ENCODE peak calls at places on chromosomes 6 and 20, in eight cellular contexts. One of them, this sample, is unnamed.

GRCh38 chr6:53673138-53673801 is 7.7 kb upstream of the KLHL31 start:
- ATAC-seq in upper lobe of left lung: peak
- ATAC-seq in mucosa of descending colon: no peak
- ATAC-seq in activated naive CD8-positive, alpha-beta T cell treated with anti-CD3 and anti-CD28 coated beads, Interleukin-2, amount 50 U/mL, for 24 hours: no peak
- ATAC-seq in T-cell: no peak
- ATAC-seq in left cardiac atrium: peak
- ATAC-seq in sciatic nerve: no peak
- ATAC-seq in WTC11: no peak
- ATAC-seq in this sample: no peak

GRCh38 chr6:4208158-4208557 is 72.8 kb upstream of the ECI2 start:
- ATAC-seq in activated naive CD8-positive, alpha-beta T cell treated with anti-CD3 and anti-CD28 coated beads, Interleukin-2, amount 50 U/mL, for 24 hours: no peak
- ATAC-seq in sciatic nerve: no peak
- ATAC-seq in T-cell: no peak
- ATAC-seq in left cardiac atrium: no peak
- ATAC-seq in upper lobe of left lung: no peak
- ATAC-seq in WTC11: no peak
- ATAC-seq in mucosa of descending colon: no peak
- ATAC-seq in this sample: no peak

GRCh38 chr6:33080127-33081089 is 4.6 kb downstream of the HLA-DPB1 start:
- ATAC-seq in left cardiac atrium: peak
- ATAC-seq in WTC11: peak
- ATAC-seq in activated naive CD8-positive, alpha-beta T cell treated with anti-CD3 and anti-CD28 coated beads, Interleukin-2, amount 50 U/mL, for 24 hours: no peak
- ATAC-seq in T-cell: no peak
- ATAC-seq in upper lobe of left lung: peak
- ATAC-seq in sciatic nerve: peak
- ATAC-seq in mucosa of descending colon: peak
- ATAC-seq in this sample: peak

GRCh38 chr6:16747232-16748027 is 13.8 kb downstream of the ATXN1 start:
- ATAC-seq in activated naive CD8-positive, alpha-beta T cell treated with anti-CD3 and anti-CD28 coated beads, Interleukin-2, amount 50 U/mL, for 24 hours: peak
- ATAC-seq in mucosa of descending colon: peak
- ATAC-seq in upper lobe of left lung: peak
- ATAC-seq in left cardiac atrium: peak
- ATAC-seq in sciatic nerve: peak
- ATAC-seq in T-cell: no peak
- ATAC-seq in WTC11: no peak
- ATAC-seq in this sample: no peak

GRCh38 chr20:43667341-43668132 is 623 bp downstream of the MYBL2 start:
- ATAC-seq in upper lobe of left lung: no peak
- ATAC-seq in WTC11: peak
- ATAC-seq in mucosa of descending colon: no peak
- ATAC-seq in sciatic nerve: no peak
- ATAC-seq in T-cell: no peak
- ATAC-seq in left cardiac atrium: no peak
- ATAC-seq in activated naive CD8-positive, alpha-beta T cell treated with anti-CD3 and anti-CD28 coated beads, Interleukin-2, amount 50 U/mL, for 24 hours: peak
- ATAC-seq in this sample: no peak

GRCh38 chr20:35974256-35974655 is 5.9 kb downstream of the CNBD2 start:
- ATAC-seq in mucosa of descending colon: no peak
- ATAC-seq in upper lobe of left lung: no peak
- ATAC-seq in sciatic nerve: no peak
- ATAC-seq in left cardiac atrium: no peak
- ATAC-seq in T-cell: no peak
- ATAC-seq in activated naive CD8-positive, alpha-beta T cell treated with anti-CD3 and anti-CD28 coated beads, Interleukin-2, amount 50 U/mL, for 24 hours: no peak
- ATAC-seq in WTC11: no peak
- ATAC-seq in this sample: no peak

GRCh38 chr6:111911428-111911827 is 38.2 kb upstream of the FYN start:
- ATAC-seq in WTC11: no peak
- ATAC-seq in sciatic nerve: no peak
- ATAC-seq in mucosa of descending colon: no peak
- ATAC-seq in upper lobe of left lung: no peak
- ATAC-seq in activated naive CD8-positive, alpha-beta T cell treated with anti-CD3 and anti-CD28 coated beads, Interleukin-2, amount 50 U/mL, for 24 hours: no peak
- ATAC-seq in left cardiac atrium: no peak
- ATAC-seq in T-cell: no peak
- ATAC-seq in this sample: no peak

GRCh38 chr20:30281584-30282197 is 975.8 kb upstream of the DEFB115 start:
- ATAC-seq in upper lobe of left lung: no peak
- ATAC-seq in mucosa of descending colon: no peak
- ATAC-seq in WTC11: no peak
- ATAC-seq in T-cell: no peak
- ATAC-seq in left cardiac atrium: peak
- ATAC-seq in activated naive CD8-positive, alpha-beta T cell treated with anti-CD3 and anti-CD28 coated beads, Interleukin-2, amount 50 U/mL, for 24 hours: no peak
- ATAC-seq in sciatic nerve: no peak
- ATAC-seq in this sample: no peak

GRCh38 chr6:12026833-12027232 is 14.7 kb downstream of the HIVEP1 start:
- ATAC-seq in WTC11: no peak
- ATAC-seq in T-cell: no peak
- ATAC-seq in mucosa of descending colon: no peak
- ATAC-seq in left cardiac atrium: no peak
- ATAC-seq in upper lobe of left lung: no peak
- ATAC-seq in sciatic nerve: no peak
- ATAC-seq in activated naive CD8-positive, alpha-beta T cell treated with anti-CD3 and anti-CD28 coated beads, Interleukin-2, amount 50 U/mL, for 24 hours: no peak
- ATAC-seq in this sample: no peak

GRCh38 chr6:26304213-26305096 is 60.5 kb upstream of the BTN3A2 start:
- ATAC-seq in WTC11: peak
- ATAC-seq in sciatic nerve: peak
- ATAC-seq in left cardiac atrium: peak
- ATAC-seq in mucosa of descending colon: peak
- ATAC-seq in T-cell: peak
- ATAC-seq in upper lobe of left lung: peak
- ATAC-seq in activated naive CD8-positive, alpha-beta T cell treated with anti-CD3 and anti-CD28 coated beads, Interleukin-2, amount 50 U/mL, for 24 hours: peak
- ATAC-seq in this sample: peak

GRCh38 chr20:50395258-50395729 is 114.9 kb upstream of the PTPN1 start:
- ATAC-seq in T-cell: no peak
- ATAC-seq in WTC11: no peak
- ATAC-seq in left cardiac atrium: peak
- ATAC-seq in activated naive CD8-positive, alpha-beta T cell treated with anti-CD3 and anti-CD28 coated beads, Interleukin-2, amount 50 U/mL, for 24 hours: no peak
- ATAC-seq in upper lobe of left lung: peak
- ATAC-seq in mucosa of descending colon: peak
- ATAC-seq in sciatic nerve: peak
- ATAC-seq in this sample: no peak

GRCh38 chr6:89184344-89184743 is 32.8 kb downstream of the GABRR1 start:
- ATAC-seq in T-cell: no peak
- ATAC-seq in upper lobe of left lung: no peak
- ATAC-seq in mucosa of descending colon: no peak
- ATAC-seq in sciatic nerve: peak
- ATAC-seq in left cardiac atrium: no peak
- ATAC-seq in WTC11: peak
- ATAC-seq in activated naive CD8-positive, alpha-beta T cell treated with anti-CD3 and anti-CD28 coated beads, Interleukin-2, amount 50 U/mL, for 24 hours: no peak
- ATAC-seq in this sample: no peak

GRCh38 chr6:4942673-4943009 is 61.2 kb downstream of the RPP40 start:
- ATAC-seq in T-cell: no peak
- ATAC-seq in left cardiac atrium: peak
- ATAC-seq in WTC11: no peak
- ATAC-seq in upper lobe of left lung: no peak
- ATAC-seq in sciatic nerve: no peak
- ATAC-seq in mucosa of descending colon: peak
- ATAC-seq in activated naive CD8-positive, alpha-beta T cell treated with anti-CD3 and anti-CD28 coated beads, Interleukin-2, amount 50 U/mL, for 24 hours: no peak
- ATAC-seq in this sample: no peak

GRCh38 chr6:52727908-52728307 is 35.4 kb downstream of the GSTA2 start:
- ATAC-seq in left cardiac atrium: no peak
- ATAC-seq in WTC11: no peak
- ATAC-seq in sciatic nerve: no peak
- ATAC-seq in upper lobe of left lung: no peak
- ATAC-seq in T-cell: no peak
- ATAC-seq in mucosa of descending colon: no peak
- ATAC-seq in activated naive CD8-positive, alpha-beta T cell treated with anti-CD3 and anti-CD28 coated beads, Interleukin-2, amount 50 U/mL, for 24 hours: no peak
- ATAC-seq in this sample: no peak

GRCh38 chr6:168968228-168968627 is 285.4 kb downstream of the THBS2 start:
- ATAC-seq in WTC11: no peak
- ATAC-seq in left cardiac atrium: peak
- ATAC-seq in T-cell: no peak
- ATAC-seq in sciatic nerve: peak
- ATAC-seq in activated naive CD8-positive, alpha-beta T cell treated with anti-CD3 and anti-CD28 coated beads, Interleukin-2, amount 50 U/mL, for 24 hours: no peak
- ATAC-seq in upper lobe of left lung: peak
- ATAC-seq in mucosa of descending colon: peak
- ATAC-seq in this sample: no peak

GRCh38 chr6:139754898-139755754 is 380.7 kb upstream of the CITED2 start:
- ATAC-seq in left cardiac atrium: no peak
- ATAC-seq in upper lobe of left lung: no peak
- ATAC-seq in mucosa of descending colon: no peak
- ATAC-seq in sciatic nerve: no peak
- ATAC-seq in activated naive CD8-positive, alpha-beta T cell treated with anti-CD3 and anti-CD28 coated beads, Interleukin-2, amount 50 U/mL, for 24 hours: no peak
- ATAC-seq in T-cell: no peak
- ATAC-seq in WTC11: no peak
- ATAC-seq in this sample: no peak

GRCh38 chr20:32437391-32438074 is 79.4 kb downstream of the ASXL1 start:
- ATAC-seq in activated naive CD8-positive, alpha-beta T cell treated with anti-CD3 and anti-CD28 coated beads, Interleukin-2, amount 50 U/mL, for 24 hours: no peak
- ATAC-seq in left cardiac atrium: no peak
- ATAC-seq in mucosa of descending colon: peak
- ATAC-seq in upper lobe of left lung: no peak
- ATAC-seq in sciatic nerve: no peak
- ATAC-seq in WTC11: peak
- ATAC-seq in T-cell: no peak
- ATAC-seq in this sample: no peak

GRCh38 chr20:20888273-20888656 is 175.8 kb upstream of the RALGAPA2 start:
- ATAC-seq in mucosa of descending colon: no peak
- ATAC-seq in upper lobe of left lung: no peak
- ATAC-seq in left cardiac atrium: no peak
- ATAC-seq in T-cell: no peak
- ATAC-seq in WTC11: no peak
- ATAC-seq in sciatic nerve: no peak
- ATAC-seq in activated naive CD8-positive, alpha-beta T cell treated with anti-CD3 and anti-CD28 coated beads, Interleukin-2, amount 50 U/mL, for 24 hours: no peak
- ATAC-seq in this sample: no peak

GRCh38 chr20:4171538-4172116 is 156.3 kb upstream of the RNF24 start:
- ATAC-seq in T-cell: no peak
- ATAC-seq in activated naive CD8-positive, alpha-beta T cell treated with anti-CD3 and anti-CD28 coated beads, Interleukin-2, amount 50 U/mL, for 24 hours: no peak
- ATAC-seq in left cardiac atrium: peak
- ATAC-seq in upper lobe of left lung: no peak
- ATAC-seq in mucosa of descending colon: peak
- ATAC-seq in WTC11: peak
- ATAC-seq in sciatic nerve: no peak
- ATAC-seq in this sample: no peak